ENCODE peak calls at places on chromosomes 7 and 10, in eight cellular contexts. V, L, M, H, O, P, R and F are unnamed samples.

GRCh38 chr7:25093268-25093802 is 31.7 kb downstream of the CYCS start:
- DNase-seq in O (peak), M (peak), H (no peak), V (peak), P (peak), L (peak), R (peak), F (peak)

GRCh38 chr7:5354460-5355279 is 69.0 kb downstream of the TNRC18 start:
- DNase-seq in V (peak), L (no peak), O (no peak), P (peak), R (peak), H (no peak), M (peak), F (peak)

GRCh38 chr7:100826546-100827329 is 585 bp downstream of the EPHB4 start:
- DNase-seq in H (no peak), V (no peak), L (peak), R (no peak), O (no peak), P (no peak), M (no peak), F (no peak)

GRCh38 chr7:24786306-24786705 is 29.0 kb upstream of the GSDME start:
- DNase-seq in R (no peak), H (no peak), V (no peak), P (no peak), O (no peak), L (no peak), M (no peak), F (no peak)

GRCh38 chr10:34821587-34822585 is 6.8 kb upstream of the PARD3 start:
- DNase-seq in H (no peak), R (no peak), P (no peak), M (no peak), V (no peak), O (no peak), L (no peak), F (no peak)

GRCh38 chr10:46305430-46305808 is 18.6 kb downstream of the ANTXRL start:
- DNase-seq in H (no peak), R (no peak), L (no peak), P (no peak), O (no peak), M (no peak), V (no peak), F (no peak)

GRCh38 chr7:924541-925231 is 29.8 kb downstream of the ADAP1 start:
- DNase-seq in P (no peak), H (peak), M (peak), L (no peak), R (no peak), O (no peak), V (no peak), F (peak)

GRCh38 chr10:3482200-3482993 is 302.6 kb downstream of the KLF6 start:
- DNase-seq in V (peak), R (peak), M (peak), O (peak), L (peak), H (no peak), P (peak), F (peak)

GRCh38 chr7:142496545-142496991 is 238.7 kb upstream of the PRSS58 start:
- DNase-seq in M (peak), P (peak), L (peak), H (no peak), O (no peak), R (peak), V (peak), F (no peak)

GRCh38 chr10:100824886-100825285 is 79.5 kb downstream of the PAX2 start:
- DNase-seq in R (no peak), V (no peak), O (no peak), M (no peak), H (no peak), P (no peak), L (no peak), F (no peak)

GRCh38 chr10:102229810-102230263 is 3.7 kb downstream of the ELOVL3 start:
- DNase-seq in V (peak), R (peak), O (no peak), M (peak), L (peak), P (peak), H (peak), F (peak)

GRCh38 chr10:71035511-71036278 is 147.3 kb upstream of the PCBD1 start:
- DNase-seq in V (no peak), R (no peak), M (no peak), L (no peak), P (no peak), H (no peak), O (no peak), F (no peak)

GRCh38 chr7:1137517-1138167 is 22.4 kb downstream of the ZFAND2A start:
- DNase-seq in V (no peak), L (peak), O (no peak), R (no peak), P (no peak), M (no peak), H (no peak), F (no peak)

GRCh38 chr10:32982293-32982709 is 24.3 kb upstream of the ITGB1 start:
- DNase-seq in V (peak), H (no peak), M (no peak), P (no peak), R (peak), L (no peak), O (peak), F (no peak)

GRCh38 chr10:100653957-100654834 is 91.2 kb upstream of the PAX2 start:
- DNase-seq in V (peak), H (no peak), P (no peak), M (no peak), L (peak), O (no peak), R (no peak), F (no peak)

GRCh38 chr7:130668258-130669050 is at the start of gene COPG2:
- DNase-seq in P (peak), R (peak), L (peak), V (peak), O (peak), H (peak), M (peak), F (peak)

GRCh38 chr10:122225324-122225723 is 45.8 kb upstream of the BTBD16 start:
- DNase-seq in H (no peak), P (no peak), M (no peak), R (no peak), L (no peak), O (no peak), V (no peak), F (no peak)

GRCh38 chr7:13742719-13743640 is 246.5 kb downstream of the ETV1 start:
- DNase-seq in L (peak), P (peak), R (peak), M (peak), O (peak), H (no peak), V (peak), F (no peak)

GRCh38 chr10:21523007-21523406 is 2.5 kb downstream of the SKIDA1 start:
- DNase-seq in V (no peak), H (no peak), L (peak), P (no peak), M (no peak), R (no peak), O (no peak), F (no peak)

GRCh38 chr10:46520381-46520780 is 36.1 kb downstream of the GPRIN2 start:
- DNase-seq in P (no peak), M (peak), H (peak), L (no peak), R (no peak), O (no peak), V (no peak), F (peak)

GRCh38 chr7:4103352-4104091 is 578.6 kb upstream of the FOXK1 start:
- DNase-seq in V (peak), O (no peak), M (no peak), H (no peak), P (peak), R (no peak), L (no peak), F (no peak)
- TF ChIP-seq CTCF in V (no peak), O (no peak), M (no peak), H (no peak), P (peak), R (peak), L (peak), F (no peak)

DNA sequence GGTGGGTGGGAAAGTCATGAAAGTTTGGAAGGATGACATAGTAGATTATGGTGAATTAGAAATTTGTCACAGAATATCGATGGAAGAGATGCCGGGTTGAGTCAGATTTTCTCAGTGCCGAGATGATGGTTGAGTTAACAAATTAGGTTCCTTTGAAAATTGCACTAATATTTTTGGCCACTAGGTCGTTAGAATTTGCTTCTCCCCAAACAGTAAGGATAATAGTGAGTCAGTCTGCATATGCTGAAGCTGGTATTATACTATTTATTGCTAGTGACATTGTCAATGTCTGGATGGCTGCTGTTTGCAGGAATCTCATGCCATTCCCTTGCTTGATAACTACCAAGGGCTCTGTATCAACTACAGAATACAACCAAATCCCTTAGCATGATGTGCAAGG is 37.7 kb upstream of the MINDY3 start:
- DNase-seq in V (peak), M (no peak), P (peak), O (no peak), H (no peak), R (peak), L (no peak), F (no peak)
- TF ChIP-seq CTCF in V (peak), M (peak), P (peak), O (peak), H (peak), R (peak), L (peak), F (peak)

DNA sequence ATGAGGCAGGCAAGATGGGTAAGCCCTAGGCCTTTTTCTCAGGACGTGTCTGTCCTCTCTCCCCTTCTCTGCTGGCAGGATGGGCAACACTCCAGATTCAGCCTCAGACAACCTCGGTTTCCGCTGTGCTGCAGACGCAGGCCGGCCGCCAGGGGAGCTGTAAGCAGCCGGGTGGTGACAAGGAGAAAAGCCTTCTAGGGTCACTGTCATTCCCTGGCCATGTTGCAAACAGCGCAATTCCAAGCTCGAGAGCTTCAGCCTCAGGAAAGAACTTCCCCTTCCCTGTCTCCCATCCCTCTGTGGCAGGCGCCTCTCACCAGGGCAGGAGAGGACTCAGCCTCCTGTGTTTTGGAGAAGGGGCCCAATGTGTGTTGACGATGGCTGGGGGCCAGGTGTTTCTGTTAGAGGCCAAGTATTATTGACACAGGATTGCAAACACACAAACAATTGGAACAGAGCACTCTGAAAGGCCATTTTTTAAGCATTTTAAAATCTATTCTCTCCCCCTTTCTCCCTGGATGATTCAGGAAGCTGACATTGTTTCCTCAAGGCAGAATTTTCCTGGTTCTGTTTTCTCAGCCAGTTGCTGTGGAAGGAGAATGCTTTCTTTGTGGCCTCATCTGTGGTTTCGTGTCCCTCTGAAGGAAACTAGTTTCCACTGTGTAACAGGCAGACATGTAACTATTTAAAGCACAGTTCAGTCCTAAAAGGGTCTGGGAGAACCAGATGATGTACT is 13.1 kb downstream of the PHKG1 start:
- DNase-seq in O (no peak), R (peak), H (peak), P (no peak), L (no peak), M (peak), V (peak), F (peak)
- TF ChIP-seq CTCF in O (peak), R (peak), H (peak), P (no peak), L (peak), M (peak), V (peak), F (peak)

DNA sequence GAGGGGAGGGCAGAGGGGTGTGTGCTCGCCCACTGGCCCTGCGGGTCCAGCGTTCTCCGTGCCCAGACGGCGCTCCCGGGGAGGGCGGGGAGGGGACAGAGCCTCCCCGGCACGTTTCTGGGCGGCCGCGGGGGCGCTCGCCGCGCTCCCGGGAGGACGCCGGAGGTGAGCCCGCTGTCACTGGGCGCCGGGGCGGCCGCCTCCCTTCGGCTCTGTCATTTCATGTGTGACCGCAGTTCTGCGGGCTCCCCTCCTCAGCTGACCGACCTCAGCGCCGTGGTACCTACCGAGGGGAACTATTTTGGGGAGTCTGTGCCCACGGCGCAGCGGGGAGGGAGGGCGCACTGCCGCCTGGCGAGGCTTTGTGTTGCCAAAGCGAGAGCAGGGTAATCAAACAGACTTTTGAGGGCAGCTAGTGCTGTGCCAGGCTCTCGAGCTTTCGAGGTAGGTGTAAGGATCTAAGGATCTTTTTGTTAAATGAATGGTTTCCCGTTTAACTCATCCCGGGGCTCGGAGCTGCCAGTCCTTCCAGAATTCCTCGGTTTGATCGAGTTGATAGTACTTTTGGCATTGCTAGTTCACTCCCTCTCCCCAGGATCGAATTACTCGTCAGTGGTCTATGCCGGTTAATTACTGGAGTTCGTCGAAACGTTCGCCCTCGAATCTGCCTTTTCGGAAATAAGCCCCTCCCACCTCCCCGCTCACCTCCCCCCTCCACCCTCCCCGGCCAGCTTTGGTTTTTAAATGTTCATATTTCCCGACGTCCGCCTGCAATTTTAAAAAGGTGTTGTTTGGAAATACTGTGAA is 1.9 kb downstream of the ARID5B start:
- DNase-seq in M (peak), L (peak), R (peak), V (peak), P (peak), O (no peak), H (peak), F (peak)
- TF ChIP-seq CTCF in M (peak), L (peak), R (peak), V (peak), P (peak), O (peak), H (peak), F (no peak)

GRCh38 chr10:19195698-19196097 is 147.1 kb downstream of the MALRD1 start:
- DNase-seq in P (no peak), H (no peak), R (no peak), M (no peak), O (no peak), V (no peak), L (no peak), F (no peak)
- TF ChIP-seq CTCF in P (no peak), H (no peak), R (no peak), M (no peak), O (no peak), V (no peak), L (no peak), F (no peak)

GRCh38 chr7:47484923-47485639 is 96.8 kb downstream of the TNS3 start:
- DNase-seq in L (no peak), R (no peak), H (no peak), P (no peak), M (no peak), V (no peak), O (no peak), F (no peak)

GRCh38 chr7:47484457-47484856 is 97.5 kb downstream of the TNS3 start:
- DNase-seq in V (no peak), R (no peak), O (no peak), P (no peak), M (no peak), L (no peak), H (no peak), F (no peak)

GRCh38 chr7:47482013-47482761 is 99.7 kb downstream of the TNS3 start:
- DNase-seq in H (no peak), V (peak), R (peak), L (no peak), O (peak), M (no peak), P (no peak), F (peak)

GRCh38 chr7:47485640-47486435 is 96.1 kb downstream of the TNS3 start:
- DNase-seq in H (no peak), M (peak), R (peak), V (no peak), O (no peak), P (no peak), L (no peak), F (peak)

DNA sequence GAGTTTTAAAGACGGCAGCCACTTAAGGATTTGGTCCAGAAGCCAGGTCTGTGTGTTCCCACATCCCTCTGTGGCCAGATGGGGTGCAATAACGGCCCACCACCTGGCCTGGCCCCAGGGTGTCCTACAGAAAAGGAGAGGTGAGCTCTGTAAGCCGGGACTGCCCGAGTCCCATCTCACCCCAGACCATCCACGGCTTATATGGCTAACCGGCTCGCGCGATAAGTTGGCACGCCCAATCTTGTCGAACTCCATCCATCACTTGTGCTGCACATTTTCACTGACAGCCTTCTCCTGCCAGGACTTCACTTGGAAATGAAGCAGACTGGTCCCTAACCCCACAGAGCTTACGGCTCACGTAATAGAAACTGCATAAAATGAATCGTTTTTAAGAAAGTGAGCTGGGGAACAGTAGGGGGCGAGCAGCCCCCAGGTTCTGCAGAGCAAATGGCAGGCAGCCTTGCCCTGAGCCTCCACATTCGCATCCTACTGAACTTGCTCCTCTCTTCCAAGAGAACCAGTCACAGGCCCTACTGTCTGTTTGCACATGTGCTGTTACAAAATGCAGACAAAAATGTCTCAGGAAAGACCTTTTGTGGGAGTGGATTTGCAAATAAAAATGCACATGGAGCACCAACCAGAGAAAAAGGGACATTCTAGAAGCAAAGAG is 98.2 kb downstream of the TNS3 start:
- DNase-seq in P (peak), M (no peak), R (no peak), L (no peak), O (no peak), H (no peak), V (peak), F (no peak)
- TF ChIP-seq CTCF in P (peak), M (no peak), R (peak), L (peak), O (peak), H (no peak), V (peak), F (no peak)

GRCh38 chr7:71518880-71519279 is 386.9 kb downstream of the GALNT17 start:
- DNase-seq in V (no peak), P (no peak), L (no peak), H (no peak), O (no peak), R (no peak), M (no peak), F (no peak)

GRCh38 chr7:71521506-71521905 is 389.6 kb downstream of the GALNT17 start:
- DNase-seq in L (no peak), H (no peak), M (no peak), O (no peak), R (no peak), P (no peak), V (peak), F (no peak)

DNA sequence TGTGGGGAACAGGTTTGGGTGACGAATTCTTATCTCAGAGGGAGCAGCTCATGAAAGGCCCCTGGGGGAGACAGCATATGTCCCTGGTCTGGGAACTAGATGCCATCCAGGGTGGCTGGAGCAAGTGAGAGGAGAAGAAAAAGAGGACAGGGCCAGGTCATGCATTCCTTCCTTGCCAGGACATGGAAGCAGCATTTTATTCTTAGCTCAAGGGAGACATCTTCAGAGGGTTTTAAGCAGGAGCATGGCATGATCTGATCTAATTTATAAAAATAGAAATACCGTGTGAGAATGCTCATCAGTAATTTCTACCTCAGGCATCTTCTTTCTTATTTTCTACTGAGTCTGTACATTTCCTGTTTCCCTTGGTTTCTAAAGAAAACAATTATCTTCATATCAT is 386.0 kb downstream of the GALNT17 start:
- DNase-seq in H (no peak), O (no peak), L (no peak), V (peak), R (no peak), P (no peak), M (no peak), F (no peak)
- TF ChIP-seq CTCF in H (no peak), O (no peak), L (no peak), V (no peak), R (no peak), P (no peak), M (no peak), F (no peak)

GRCh38 chr7:46152671-46153070 is 231.6 kb upstream of the IGFBP3 start:
- DNase-seq in P (peak), O (no peak), M (no peak), V (no peak), R (no peak), L (no peak), H (no peak), F (no peak)
- TF ChIP-seq CTCF in P (peak), O (peak), M (no peak), V (peak), R (peak), L (peak), H (no peak), F (no peak)

DNA sequence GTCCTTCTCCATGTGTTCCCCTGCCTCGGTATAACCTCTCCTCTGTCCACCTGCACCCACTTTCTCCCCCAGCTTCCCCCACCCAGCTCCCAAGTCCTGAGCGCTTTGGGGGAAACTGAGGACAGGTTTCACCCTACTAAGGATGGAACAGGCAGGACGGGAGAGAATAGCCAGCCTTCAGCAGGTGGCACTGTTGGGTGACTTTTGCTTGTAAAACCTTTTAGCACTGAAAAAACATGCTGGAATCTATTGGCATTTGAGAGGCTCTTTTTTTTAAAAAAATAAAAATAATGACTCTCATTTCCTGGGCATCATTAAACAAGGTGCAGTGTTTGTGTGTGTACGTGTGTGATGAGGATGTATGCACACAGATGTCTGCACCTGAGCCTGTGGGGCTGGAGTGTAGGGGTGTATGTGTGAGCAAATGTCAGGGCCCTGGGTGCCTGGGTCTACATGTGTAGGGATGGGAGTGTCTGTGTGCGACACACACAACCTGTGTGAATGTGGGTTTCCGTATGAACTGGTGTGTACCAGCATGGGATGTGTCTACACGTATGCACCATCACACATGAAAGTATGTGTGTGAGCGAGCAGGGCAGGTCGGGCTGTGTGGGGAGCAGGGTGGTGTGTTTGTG is 177.9 kb downstream of the RPS24 start:
- DNase-seq in P (peak), L (peak), O (peak), V (peak), R (peak), M (no peak), H (no peak), F (no peak)
- TF ChIP-seq CTCF in P (peak), L (peak), O (peak), V (peak), R (peak), M (peak), H (peak), F (peak)